ENCODE peak calls at places on chromosomes 6 and 20, in ten cellular contexts. One of them, this sample, is unnamed.

GRCh38 chr6:19812512-19813119 is 24.6 kb upstream of the ID4 start:
- DNase-seq in stimulated activated CD4-positive, alpha-beta T cell treated with anti-CD3 and anti-CD28 coated beads, Interleukin-2, amount 100 ng/mL, for 4 hours: no peak
- DNase-seq in activated T-cell treated with anti-CD3 and anti-CD28 coated beads, Interleukin-2, amount 50 U/mL, for 4 hours: no peak
- DNase-seq in NCI-H748 treated with DMSO at 0.1 percent for 48 hours: peak; percentile 54
- DNase-seq in activated CD4-positive, CD25-positive, alpha-beta regulatory T cell: no peak
- DNase-seq in tibial nerve: no peak
- DNase-seq in cardiac fibroblast: peak; percentile 70
- DNase-seq in posterior vena cava: no peak
- DNase-seq in stimulated activated CD8-positive, alpha-beta memory T cell treated with anti-CD3 and anti-CD28 coated beads, Interleukin-2, amount 100 ng/mL, for 1 hour: no peak
- DNase-seq in activated naive CD8-positive, alpha-beta T cell treated with anti-CD3 and anti-CD28 coated beads for 36 hours: no peak
- DNase-seq in this sample: peak; percentile 28

GRCh38 chr6:150406948-150407347 is 38.1 kb downstream of the IYD start:
- DNase-seq in stimulated activated CD4-positive, alpha-beta T cell treated with anti-CD3 and anti-CD28 coated beads, Interleukin-2, amount 100 ng/mL, for 4 hours: no peak
- DNase-seq in activated T-cell treated with anti-CD3 and anti-CD28 coated beads, Interleukin-2, amount 50 U/mL, for 4 hours: no peak
- DNase-seq in NCI-H748 treated with DMSO at 0.1 percent for 48 hours: no peak
- DNase-seq in activated CD4-positive, CD25-positive, alpha-beta regulatory T cell: no peak
- DNase-seq in tibial nerve: no peak
- DNase-seq in cardiac fibroblast: peak; percentile 43
- DNase-seq in posterior vena cava: no peak
- DNase-seq in stimulated activated CD8-positive, alpha-beta memory T cell treated with anti-CD3 and anti-CD28 coated beads, Interleukin-2, amount 100 ng/mL, for 1 hour: no peak
- DNase-seq in activated naive CD8-positive, alpha-beta T cell treated with anti-CD3 and anti-CD28 coated beads for 36 hours: no peak
- DNase-seq in this sample: no peak

GRCh38 chr6:142867988-142868818 is 76.8 kb downstream of the HIVEP2 start:
- DNase-seq in stimulated activated CD4-positive, alpha-beta T cell treated with anti-CD3 and anti-CD28 coated beads, Interleukin-2, amount 100 ng/mL, for 4 hours: no peak
- DNase-seq in activated T-cell treated with anti-CD3 and anti-CD28 coated beads, Interleukin-2, amount 50 U/mL, for 4 hours: no peak
- DNase-seq in NCI-H748 treated with DMSO at 0.1 percent for 48 hours: no peak
- DNase-seq in activated CD4-positive, CD25-positive, alpha-beta regulatory T cell: no peak
- DNase-seq in tibial nerve: no peak
- DNase-seq in cardiac fibroblast: peak; percentile 72
- DNase-seq in posterior vena cava: no peak
- DNase-seq in stimulated activated CD8-positive, alpha-beta memory T cell treated with anti-CD3 and anti-CD28 coated beads, Interleukin-2, amount 100 ng/mL, for 1 hour: no peak
- DNase-seq in activated naive CD8-positive, alpha-beta T cell treated with anti-CD3 and anti-CD28 coated beads for 36 hours: no peak
- DNase-seq in this sample: peak; percentile 40

GRCh38 chr20:62627901-62628612 is 14.2 kb upstream of the SLCO4A1 start:
- DNase-seq in stimulated activated CD4-positive, alpha-beta T cell treated with anti-CD3 and anti-CD28 coated beads, Interleukin-2, amount 100 ng/mL, for 4 hours: no peak
- DNase-seq in activated T-cell treated with anti-CD3 and anti-CD28 coated beads, Interleukin-2, amount 50 U/mL, for 4 hours: no peak
- DNase-seq in NCI-H748 treated with DMSO at 0.1 percent for 48 hours: no peak
- DNase-seq in activated CD4-positive, CD25-positive, alpha-beta regulatory T cell: no peak
- DNase-seq in tibial nerve: no peak
- DNase-seq in cardiac fibroblast: no peak
- DNase-seq in posterior vena cava: no peak
- DNase-seq in stimulated activated CD8-positive, alpha-beta memory T cell treated with anti-CD3 and anti-CD28 coated beads, Interleukin-2, amount 100 ng/mL, for 1 hour: no peak
- DNase-seq in activated naive CD8-positive, alpha-beta T cell treated with anti-CD3 and anti-CD28 coated beads for 36 hours: no peak
- DNase-seq in this sample: peak; percentile 55

GRCh38 chr6:121055572-121056163 is 278.6 kb downstream of the TBC1D32 start:
- DNase-seq in stimulated activated CD4-positive, alpha-beta T cell treated with anti-CD3 and anti-CD28 coated beads, Interleukin-2, amount 100 ng/mL, for 4 hours: no peak
- DNase-seq in activated T-cell treated with anti-CD3 and anti-CD28 coated beads, Interleukin-2, amount 50 U/mL, for 4 hours: no peak
- DNase-seq in NCI-H748 treated with DMSO at 0.1 percent for 48 hours: peak; percentile 53
- DNase-seq in activated CD4-positive, CD25-positive, alpha-beta regulatory T cell: no peak
- DNase-seq in tibial nerve: no peak
- DNase-seq in cardiac fibroblast: peak; percentile 70
- DNase-seq in posterior vena cava: no peak
- DNase-seq in stimulated activated CD8-positive, alpha-beta memory T cell treated with anti-CD3 and anti-CD28 coated beads, Interleukin-2, amount 100 ng/mL, for 1 hour: no peak
- DNase-seq in activated naive CD8-positive, alpha-beta T cell treated with anti-CD3 and anti-CD28 coated beads for 36 hours: no peak
- DNase-seq in this sample: peak; percentile 53

GRCh38 chr20:48600470-48600945 is 227.3 kb downstream of the PREX1 start:
- DNase-seq in stimulated activated CD4-positive, alpha-beta T cell treated with anti-CD3 and anti-CD28 coated beads, Interleukin-2, amount 100 ng/mL, for 4 hours: no peak
- DNase-seq in activated T-cell treated with anti-CD3 and anti-CD28 coated beads, Interleukin-2, amount 50 U/mL, for 4 hours: no peak
- DNase-seq in NCI-H748 treated with DMSO at 0.1 percent for 48 hours: no peak
- DNase-seq in activated CD4-positive, CD25-positive, alpha-beta regulatory T cell: no peak
- DNase-seq in tibial nerve: no peak
- DNase-seq in cardiac fibroblast: no peak
- DNase-seq in posterior vena cava: peak; percentile 17
- DNase-seq in stimulated activated CD8-positive, alpha-beta memory T cell treated with anti-CD3 and anti-CD28 coated beads, Interleukin-2, amount 100 ng/mL, for 1 hour: no peak
- DNase-seq in activated naive CD8-positive, alpha-beta T cell treated with anti-CD3 and anti-CD28 coated beads for 36 hours: no peak
- DNase-seq in this sample: no peak

GRCh38 chr20:62707281-62707941 is 1.2 kb upstream of the NTSR1 start:
- DNase-seq in stimulated activated CD4-positive, alpha-beta T cell treated with anti-CD3 and anti-CD28 coated beads, Interleukin-2, amount 100 ng/mL, for 4 hours: no peak
- DNase-seq in activated T-cell treated with anti-CD3 and anti-CD28 coated beads, Interleukin-2, amount 50 U/mL, for 4 hours: no peak
- DNase-seq in NCI-H748 treated with DMSO at 0.1 percent for 48 hours: no peak
- DNase-seq in activated CD4-positive, CD25-positive, alpha-beta regulatory T cell: no peak
- DNase-seq in tibial nerve: no peak
- DNase-seq in cardiac fibroblast: no peak
- DNase-seq in posterior vena cava: no peak
- DNase-seq in stimulated activated CD8-positive, alpha-beta memory T cell treated with anti-CD3 and anti-CD28 coated beads, Interleukin-2, amount 100 ng/mL, for 1 hour: no peak
- DNase-seq in activated naive CD8-positive, alpha-beta T cell treated with anti-CD3 and anti-CD28 coated beads for 36 hours: no peak
- DNase-seq in this sample: no peak

GRCh38 chr20:25632940-25633790 is 9.4 kb upstream of the NANP start:
- DNase-seq in stimulated activated CD4-positive, alpha-beta T cell treated with anti-CD3 and anti-CD28 coated beads, Interleukin-2, amount 100 ng/mL, for 4 hours: no peak
- DNase-seq in activated T-cell treated with anti-CD3 and anti-CD28 coated beads, Interleukin-2, amount 50 U/mL, for 4 hours: no peak
- DNase-seq in NCI-H748 treated with DMSO at 0.1 percent for 48 hours: no peak
- DNase-seq in activated CD4-positive, CD25-positive, alpha-beta regulatory T cell: no peak
- DNase-seq in tibial nerve: no peak
- DNase-seq in cardiac fibroblast: no peak
- DNase-seq in posterior vena cava: no peak
- DNase-seq in stimulated activated CD8-positive, alpha-beta memory T cell treated with anti-CD3 and anti-CD28 coated beads, Interleukin-2, amount 100 ng/mL, for 1 hour: no peak
- DNase-seq in activated naive CD8-positive, alpha-beta T cell treated with anti-CD3 and anti-CD28 coated beads for 36 hours: no peak
- DNase-seq in this sample: peak; percentile 73

GRCh38 chr6:44788387-44788981 is 401.0 kb downstream of the CDC5L start:
- DNase-seq in stimulated activated CD4-positive, alpha-beta T cell treated with anti-CD3 and anti-CD28 coated beads, Interleukin-2, amount 100 ng/mL, for 4 hours: no peak
- DNase-seq in activated T-cell treated with anti-CD3 and anti-CD28 coated beads, Interleukin-2, amount 50 U/mL, for 4 hours: no peak
- DNase-seq in NCI-H748 treated with DMSO at 0.1 percent for 48 hours: no peak
- DNase-seq in activated CD4-positive, CD25-positive, alpha-beta regulatory T cell: no peak
- DNase-seq in tibial nerve: no peak
- DNase-seq in cardiac fibroblast: no peak
- DNase-seq in posterior vena cava: no peak
- DNase-seq in stimulated activated CD8-positive, alpha-beta memory T cell treated with anti-CD3 and anti-CD28 coated beads, Interleukin-2, amount 100 ng/mL, for 1 hour: no peak
- DNase-seq in activated naive CD8-positive, alpha-beta T cell treated with anti-CD3 and anti-CD28 coated beads for 36 hours: no peak
- DNase-seq in this sample: no peak

GRCh38 chr20:22490287-22491187 is 93.8 kb downstream of the FOXA2 start:
- DNase-seq in stimulated activated CD4-positive, alpha-beta T cell treated with anti-CD3 and anti-CD28 coated beads, Interleukin-2, amount 100 ng/mL, for 4 hours: no peak
- DNase-seq in activated T-cell treated with anti-CD3 and anti-CD28 coated beads, Interleukin-2, amount 50 U/mL, for 4 hours: no peak
- DNase-seq in NCI-H748 treated with DMSO at 0.1 percent for 48 hours: peak; percentile 95
- DNase-seq in activated CD4-positive, CD25-positive, alpha-beta regulatory T cell: no peak
- DNase-seq in tibial nerve: no peak
- DNase-seq in cardiac fibroblast: no peak
- DNase-seq in posterior vena cava: no peak
- DNase-seq in stimulated activated CD8-positive, alpha-beta memory T cell treated with anti-CD3 and anti-CD28 coated beads, Interleukin-2, amount 100 ng/mL, for 1 hour: no peak
- DNase-seq in activated naive CD8-positive, alpha-beta T cell treated with anti-CD3 and anti-CD28 coated beads for 36 hours: no peak
- DNase-seq in this sample: no peak

GRCh38 chr20:63419299-63419698 is 53.2 kb downstream of the KCNQ2 start:
- DNase-seq in stimulated activated CD4-positive, alpha-beta T cell treated with anti-CD3 and anti-CD28 coated beads, Interleukin-2, amount 100 ng/mL, for 4 hours: no peak
- DNase-seq in activated T-cell treated with anti-CD3 and anti-CD28 coated beads, Interleukin-2, amount 50 U/mL, for 4 hours: no peak
- DNase-seq in NCI-H748 treated with DMSO at 0.1 percent for 48 hours: no peak
- DNase-seq in activated CD4-positive, CD25-positive, alpha-beta regulatory T cell: no peak
- DNase-seq in tibial nerve: no peak
- DNase-seq in cardiac fibroblast: no peak
- DNase-seq in posterior vena cava: no peak
- DNase-seq in stimulated activated CD8-positive, alpha-beta memory T cell treated with anti-CD3 and anti-CD28 coated beads, Interleukin-2, amount 100 ng/mL, for 1 hour: no peak
- DNase-seq in activated naive CD8-positive, alpha-beta T cell treated with anti-CD3 and anti-CD28 coated beads for 36 hours: no peak
- DNase-seq in this sample: no peak

GRCh38 chr6:119858901-119859300 is 509.3 kb upstream of the MAN1A1 start:
- DNase-seq in stimulated activated CD4-positive, alpha-beta T cell treated with anti-CD3 and anti-CD28 coated beads, Interleukin-2, amount 100 ng/mL, for 4 hours: no peak
- DNase-seq in activated T-cell treated with anti-CD3 and anti-CD28 coated beads, Interleukin-2, amount 50 U/mL, for 4 hours: no peak
- DNase-seq in NCI-H748 treated with DMSO at 0.1 percent for 48 hours: no peak
- DNase-seq in activated CD4-positive, CD25-positive, alpha-beta regulatory T cell: no peak
- DNase-seq in tibial nerve: no peak
- DNase-seq in cardiac fibroblast: peak; percentile 7
- DNase-seq in posterior vena cava: no peak
- DNase-seq in stimulated activated CD8-positive, alpha-beta memory T cell treated with anti-CD3 and anti-CD28 coated beads, Interleukin-2, amount 100 ng/mL, for 1 hour: no peak
- DNase-seq in activated naive CD8-positive, alpha-beta T cell treated with anti-CD3 and anti-CD28 coated beads for 36 hours: no peak
- DNase-seq in this sample: peak; percentile 47

GRCh38 chr6:153872946-153873345 is 166.1 kb upstream of the OPRM1 start:
- DNase-seq in stimulated activated CD4-positive, alpha-beta T cell treated with anti-CD3 and anti-CD28 coated beads, Interleukin-2, amount 100 ng/mL, for 4 hours: no peak
- DNase-seq in activated T-cell treated with anti-CD3 and anti-CD28 coated beads, Interleukin-2, amount 50 U/mL, for 4 hours: no peak
- DNase-seq in NCI-H748 treated with DMSO at 0.1 percent for 48 hours: no peak
- DNase-seq in activated CD4-positive, CD25-positive, alpha-beta regulatory T cell: no peak
- DNase-seq in tibial nerve: no peak
- DNase-seq in cardiac fibroblast: no peak
- DNase-seq in posterior vena cava: no peak
- DNase-seq in stimulated activated CD8-positive, alpha-beta memory T cell treated with anti-CD3 and anti-CD28 coated beads, Interleukin-2, amount 100 ng/mL, for 1 hour: no peak
- DNase-seq in activated naive CD8-positive, alpha-beta T cell treated with anti-CD3 and anti-CD28 coated beads for 36 hours: no peak
- DNase-seq in this sample: no peak

GRCh38 chr6:87944541-87944954 is 103.1 kb upstream of the SPACA1 start:
- DNase-seq in stimulated activated CD4-positive, alpha-beta T cell treated with anti-CD3 and anti-CD28 coated beads, Interleukin-2, amount 100 ng/mL, for 4 hours: no peak
- DNase-seq in activated T-cell treated with anti-CD3 and anti-CD28 coated beads, Interleukin-2, amount 50 U/mL, for 4 hours: no peak
- DNase-seq in NCI-H748 treated with DMSO at 0.1 percent for 48 hours: no peak
- DNase-seq in activated CD4-positive, CD25-positive, alpha-beta regulatory T cell: no peak
- DNase-seq in tibial nerve: peak; percentile 21
- DNase-seq in cardiac fibroblast: peak; percentile 66
- DNase-seq in posterior vena cava: peak; percentile 92
- DNase-seq in stimulated activated CD8-positive, alpha-beta memory T cell treated with anti-CD3 and anti-CD28 coated beads, Interleukin-2, amount 100 ng/mL, for 1 hour: no peak
- DNase-seq in activated naive CD8-positive, alpha-beta T cell treated with anti-CD3 and anti-CD28 coated beads for 36 hours: no peak
- DNase-seq in this sample: peak; percentile 42

GRCh38 chr20:35669221-35669620 is 4.5 kb upstream of the CPNE1 start:
- DNase-seq in stimulated activated CD4-positive, alpha-beta T cell treated with anti-CD3 and anti-CD28 coated beads, Interleukin-2, amount 100 ng/mL, for 4 hours: no peak
- DNase-seq in activated T-cell treated with anti-CD3 and anti-CD28 coated beads, Interleukin-2, amount 50 U/mL, for 4 hours: no peak
- DNase-seq in NCI-H748 treated with DMSO at 0.1 percent for 48 hours: no peak
- DNase-seq in activated CD4-positive, CD25-positive, alpha-beta regulatory T cell: no peak
- DNase-seq in tibial nerve: no peak
- DNase-seq in cardiac fibroblast: no peak
- DNase-seq in posterior vena cava: no peak
- DNase-seq in stimulated activated CD8-positive, alpha-beta memory T cell treated with anti-CD3 and anti-CD28 coated beads, Interleukin-2, amount 100 ng/mL, for 1 hour: no peak
- DNase-seq in activated naive CD8-positive, alpha-beta T cell treated with anti-CD3 and anti-CD28 coated beads for 36 hours: no peak
- DNase-seq in this sample: no peak

GRCh38 chr6:157185171-157185570 is 138.1 kb downstream of the TMEM242 start:
- DNase-seq in stimulated activated CD4-positive, alpha-beta T cell treated with anti-CD3 and anti-CD28 coated beads, Interleukin-2, amount 100 ng/mL, for 4 hours: no peak
- DNase-seq in activated T-cell treated with anti-CD3 and anti-CD28 coated beads, Interleukin-2, amount 50 U/mL, for 4 hours: no peak
- DNase-seq in NCI-H748 treated with DMSO at 0.1 percent for 48 hours: no peak
- DNase-seq in activated CD4-positive, CD25-positive, alpha-beta regulatory T cell: no peak
- DNase-seq in tibial nerve: no peak
- DNase-seq in cardiac fibroblast: no peak
- DNase-seq in posterior vena cava: no peak
- DNase-seq in stimulated activated CD8-positive, alpha-beta memory T cell treated with anti-CD3 and anti-CD28 coated beads, Interleukin-2, amount 100 ng/mL, for 1 hour: no peak
- DNase-seq in activated naive CD8-positive, alpha-beta T cell treated with anti-CD3 and anti-CD28 coated beads for 36 hours: no peak
- DNase-seq in this sample: no peak

GRCh38 chr20:37379967-37380828 is 34.3 kb downstream of the SRC start:
- DNase-seq in stimulated activated CD4-positive, alpha-beta T cell treated with anti-CD3 and anti-CD28 coated beads, Interleukin-2, amount 100 ng/mL, for 4 hours: no peak
- DNase-seq in activated T-cell treated with anti-CD3 and anti-CD28 coated beads, Interleukin-2, amount 50 U/mL, for 4 hours: no peak
- DNase-seq in NCI-H748 treated with DMSO at 0.1 percent for 48 hours: peak; percentile 4
- DNase-seq in activated CD4-positive, CD25-positive, alpha-beta regulatory T cell: no peak
- DNase-seq in tibial nerve: no peak
- DNase-seq in cardiac fibroblast: no peak
- DNase-seq in posterior vena cava: no peak
- DNase-seq in stimulated activated CD8-positive, alpha-beta memory T cell treated with anti-CD3 and anti-CD28 coated beads, Interleukin-2, amount 100 ng/mL, for 1 hour: no peak
- DNase-seq in activated naive CD8-positive, alpha-beta T cell treated with anti-CD3 and anti-CD28 coated beads for 36 hours: no peak
- DNase-seq in this sample: peak; percentile 22

GRCh38 chr20:59438201-59438600 is 137.8 kb downstream of the EDN3 start:
- DNase-seq in stimulated activated CD4-positive, alpha-beta T cell treated with anti-CD3 and anti-CD28 coated beads, Interleukin-2, amount 100 ng/mL, for 4 hours: no peak
- DNase-seq in activated T-cell treated with anti-CD3 and anti-CD28 coated beads, Interleukin-2, amount 50 U/mL, for 4 hours: no peak
- DNase-seq in NCI-H748 treated with DMSO at 0.1 percent for 48 hours: no peak
- DNase-seq in activated CD4-positive, CD25-positive, alpha-beta regulatory T cell: no peak
- DNase-seq in tibial nerve: no peak
- DNase-seq in cardiac fibroblast: no peak
- DNase-seq in posterior vena cava: no peak
- DNase-seq in stimulated activated CD8-positive, alpha-beta memory T cell treated with anti-CD3 and anti-CD28 coated beads, Interleukin-2, amount 100 ng/mL, for 1 hour: no peak
- DNase-seq in activated naive CD8-positive, alpha-beta T cell treated with anti-CD3 and anti-CD28 coated beads for 36 hours: no peak
- DNase-seq in this sample: no peak

GRCh38 chr6:2534406-2535139 is 216.1 kb downstream of the MYLK4 start:
- DNase-seq in stimulated activated CD4-positive, alpha-beta T cell treated with anti-CD3 and anti-CD28 coated beads, Interleukin-2, amount 100 ng/mL, for 4 hours: no peak
- DNase-seq in activated T-cell treated with anti-CD3 and anti-CD28 coated beads, Interleukin-2, amount 50 U/mL, for 4 hours: no peak
- DNase-seq in NCI-H748 treated with DMSO at 0.1 percent for 48 hours: no peak
- DNase-seq in activated CD4-positive, CD25-positive, alpha-beta regulatory T cell: no peak
- DNase-seq in tibial nerve: no peak
- DNase-seq in cardiac fibroblast: peak; percentile 25
- DNase-seq in posterior vena cava: no peak
- DNase-seq in stimulated activated CD8-positive, alpha-beta memory T cell treated with anti-CD3 and anti-CD28 coated beads, Interleukin-2, amount 100 ng/mL, for 1 hour: no peak
- DNase-seq in activated naive CD8-positive, alpha-beta T cell treated with anti-CD3 and anti-CD28 coated beads for 36 hours: no peak
- DNase-seq in this sample: no peak

GRCh38 chr20:17595846-17596245 is 26.0 kb downstream of the DSTN start:
- DNase-seq in stimulated activated CD4-positive, alpha-beta T cell treated with anti-CD3 and anti-CD28 coated beads, Interleukin-2, amount 100 ng/mL, for 4 hours: no peak
- DNase-seq in activated T-cell treated with anti-CD3 and anti-CD28 coated beads, Interleukin-2, amount 50 U/mL, for 4 hours: no peak
- DNase-seq in NCI-H748 treated with DMSO at 0.1 percent for 48 hours: no peak
- DNase-seq in activated CD4-positive, CD25-positive, alpha-beta regulatory T cell: no peak
- DNase-seq in tibial nerve: no peak
- DNase-seq in cardiac fibroblast: no peak
- DNase-seq in posterior vena cava: no peak
- DNase-seq in stimulated activated CD8-positive, alpha-beta memory T cell treated with anti-CD3 and anti-CD28 coated beads, Interleukin-2, amount 100 ng/mL, for 1 hour: no peak
- DNase-seq in activated naive CD8-positive, alpha-beta T cell treated with anti-CD3 and anti-CD28 coated beads for 36 hours: no peak
- DNase-seq in this sample: no peak

GRCh38 chr6:37429352-37429750 is 3.7 kb upstream of the CMTR1 start:
- DNase-seq in stimulated activated CD4-positive, alpha-beta T cell treated with anti-CD3 and anti-CD28 coated beads, Interleukin-2, amount 100 ng/mL, for 4 hours: no peak
- DNase-seq in activated T-cell treated with anti-CD3 and anti-CD28 coated beads, Interleukin-2, amount 50 U/mL, for 4 hours: no peak
- DNase-seq in NCI-H748 treated with DMSO at 0.1 percent for 48 hours: no peak
- DNase-seq in activated CD4-positive, CD25-positive, alpha-beta regulatory T cell: no peak
- DNase-seq in tibial nerve: no peak
- DNase-seq in cardiac fibroblast: no peak
- DNase-seq in posterior vena cava: no peak
- DNase-seq in stimulated activated CD8-positive, alpha-beta memory T cell treated with anti-CD3 and anti-CD28 coated beads, Interleukin-2, amount 100 ng/mL, for 1 hour: no peak
- DNase-seq in activated naive CD8-positive, alpha-beta T cell treated with anti-CD3 and anti-CD28 coated beads for 36 hours: no peak
- DNase-seq in this sample: no peak

GRCh38 chr6:7267521-7268091 is 45.4 kb downstream of the SSR1 start:
- DNase-seq in stimulated activated CD4-positive, alpha-beta T cell treated with anti-CD3 and anti-CD28 coated beads, Interleukin-2, amount 100 ng/mL, for 4 hours: no peak
- DNase-seq in activated T-cell treated with anti-CD3 and anti-CD28 coated beads, Interleukin-2, amount 50 U/mL, for 4 hours: no peak
- DNase-seq in NCI-H748 treated with DMSO at 0.1 percent for 48 hours: no peak
- DNase-seq in activated CD4-positive, CD25-positive, alpha-beta regulatory T cell: no peak
- DNase-seq in tibial nerve: no peak
- DNase-seq in cardiac fibroblast: peak; percentile 92
- DNase-seq in posterior vena cava: peak; percentile 90
- DNase-seq in stimulated activated CD8-positive, alpha-beta memory T cell treated with anti-CD3 and anti-CD28 coated beads, Interleukin-2, amount 100 ng/mL, for 1 hour: no peak
- DNase-seq in activated naive CD8-positive, alpha-beta T cell treated with anti-CD3 and anti-CD28 coated beads for 36 hours: no peak
- DNase-seq in this sample: peak; percentile 85

GRCh38 chr20:1941226-1941625 is 46.0 kb downstream of the SIRPA start:
- DNase-seq in stimulated activated CD4-positive, alpha-beta T cell treated with anti-CD3 and anti-CD28 coated beads, Interleukin-2, amount 100 ng/mL, for 4 hours: no peak
- DNase-seq in activated T-cell treated with anti-CD3 and anti-CD28 coated beads, Interleukin-2, amount 50 U/mL, for 4 hours: no peak
- DNase-seq in NCI-H748 treated with DMSO at 0.1 percent for 48 hours: no peak
- DNase-seq in activated CD4-positive, CD25-positive, alpha-beta regulatory T cell: no peak
- DNase-seq in tibial nerve: no peak
- DNase-seq in cardiac fibroblast: peak; percentile 34
- DNase-seq in posterior vena cava: peak; percentile 87
- DNase-seq in stimulated activated CD8-positive, alpha-beta memory T cell treated with anti-CD3 and anti-CD28 coated beads, Interleukin-2, amount 100 ng/mL, for 1 hour: no peak
- DNase-seq in activated naive CD8-positive, alpha-beta T cell treated with anti-CD3 and anti-CD28 coated beads for 36 hours: no peak
- DNase-seq in this sample: no peak

GRCh38 chr20:57573893-57574292 is 13.0 kb downstream of the PCK1 start:
- DNase-seq in stimulated activated CD4-positive, alpha-beta T cell treated with anti-CD3 and anti-CD28 coated beads, Interleukin-2, amount 100 ng/mL, for 4 hours: no peak
- DNase-seq in activated T-cell treated with anti-CD3 and anti-CD28 coated beads, Interleukin-2, amount 50 U/mL, for 4 hours: no peak
- DNase-seq in NCI-H748 treated with DMSO at 0.1 percent for 48 hours: no peak
- DNase-seq in activated CD4-positive, CD25-positive, alpha-beta regulatory T cell: no peak
- DNase-seq in tibial nerve: no peak
- DNase-seq in cardiac fibroblast: no peak
- DNase-seq in posterior vena cava: no peak
- DNase-seq in stimulated activated CD8-positive, alpha-beta memory T cell treated with anti-CD3 and anti-CD28 coated beads, Interleukin-2, amount 100 ng/mL, for 1 hour: no peak
- DNase-seq in activated naive CD8-positive, alpha-beta T cell treated with anti-CD3 and anti-CD28 coated beads for 36 hours: no peak
- DNase-seq in this sample: no peak

GRCh38 chr6:89612121-89612520 is 26.4 kb downstream of the LYRM2 start:
- DNase-seq in stimulated activated CD4-positive, alpha-beta T cell treated with anti-CD3 and anti-CD28 coated beads, Interleukin-2, amount 100 ng/mL, for 4 hours: no peak
- DNase-seq in activated T-cell treated with anti-CD3 and anti-CD28 coated beads, Interleukin-2, amount 50 U/mL, for 4 hours: no peak
- DNase-seq in NCI-H748 treated with DMSO at 0.1 percent for 48 hours: no peak
- DNase-seq in activated CD4-positive, CD25-positive, alpha-beta regulatory T cell: no peak
- DNase-seq in tibial nerve: no peak
- DNase-seq in cardiac fibroblast: no peak
- DNase-seq in posterior vena cava: no peak
- DNase-seq in stimulated activated CD8-positive, alpha-beta memory T cell treated with anti-CD3 and anti-CD28 coated beads, Interleukin-2, amount 100 ng/mL, for 1 hour: no peak
- DNase-seq in activated naive CD8-positive, alpha-beta T cell treated with anti-CD3 and anti-CD28 coated beads for 36 hours: no peak
- DNase-seq in this sample: no peak

GRCh38 chr6:16236648-16237199 is 1.7 kb upstream of the GMPR start:
- DNase-seq in stimulated activated CD4-positive, alpha-beta T cell treated with anti-CD3 and anti-CD28 coated beads, Interleukin-2, amount 100 ng/mL, for 4 hours: no peak
- DNase-seq in activated T-cell treated with anti-CD3 and anti-CD28 coated beads, Interleukin-2, amount 50 U/mL, for 4 hours: no peak
- DNase-seq in NCI-H748 treated with DMSO at 0.1 percent for 48 hours: no peak
- DNase-seq in activated CD4-positive, CD25-positive, alpha-beta regulatory T cell: no peak
- DNase-seq in tibial nerve: no peak
- DNase-seq in cardiac fibroblast: peak; percentile 55
- DNase-seq in posterior vena cava: no peak
- DNase-seq in stimulated activated CD8-positive, alpha-beta memory T cell treated with anti-CD3 and anti-CD28 coated beads, Interleukin-2, amount 100 ng/mL, for 1 hour: no peak
- DNase-seq in activated naive CD8-positive, alpha-beta T cell treated with anti-CD3 and anti-CD28 coated beads for 36 hours: no peak
- DNase-seq in this sample: peak; percentile 37

GRCh38 chr20:39070484-39071231 is 108.5 kb downstream of the DHX35 start:
- DNase-seq in stimulated activated CD4-positive, alpha-beta T cell treated with anti-CD3 and anti-CD28 coated beads, Interleukin-2, amount 100 ng/mL, for 4 hours: no peak
- DNase-seq in activated T-cell treated with anti-CD3 and anti-CD28 coated beads, Interleukin-2, amount 50 U/mL, for 4 hours: no peak
- DNase-seq in NCI-H748 treated with DMSO at 0.1 percent for 48 hours: no peak
- DNase-seq in activated CD4-positive, CD25-positive, alpha-beta regulatory T cell: no peak
- DNase-seq in tibial nerve: no peak
- DNase-seq in cardiac fibroblast: peak; percentile 55
- DNase-seq in posterior vena cava: no peak
- DNase-seq in stimulated activated CD8-positive, alpha-beta memory T cell treated with anti-CD3 and anti-CD28 coated beads, Interleukin-2, amount 100 ng/mL, for 1 hour: no peak
- DNase-seq in activated naive CD8-positive, alpha-beta T cell treated with anti-CD3 and anti-CD28 coated beads for 36 hours: no peak
- DNase-seq in this sample: peak; percentile 48

GRCh38 chr20:47335251-47336012 is 21.1 kb downstream of the ZMYND8 start:
- DNase-seq in stimulated activated CD4-positive, alpha-beta T cell treated with anti-CD3 and anti-CD28 coated beads, Interleukin-2, amount 100 ng/mL, for 4 hours: no peak
- DNase-seq in activated T-cell treated with anti-CD3 and anti-CD28 coated beads, Interleukin-2, amount 50 U/mL, for 4 hours: no peak
- DNase-seq in NCI-H748 treated with DMSO at 0.1 percent for 48 hours: no peak
- DNase-seq in activated CD4-positive, CD25-positive, alpha-beta regulatory T cell: no peak
- DNase-seq in tibial nerve: no peak
- DNase-seq in cardiac fibroblast: no peak
- DNase-seq in posterior vena cava: no peak
- DNase-seq in stimulated activated CD8-positive, alpha-beta memory T cell treated with anti-CD3 and anti-CD28 coated beads, Interleukin-2, amount 100 ng/mL, for 1 hour: no peak
- DNase-seq in activated naive CD8-positive, alpha-beta T cell treated with anti-CD3 and anti-CD28 coated beads for 36 hours: no peak
- DNase-seq in this sample: no peak